ENCODE peak calls at places on chromosomes 2 and 18, in four cellular contexts. Q is iris pigment epithelial cell, S is cardiac muscle cell, I is cerebellar cortex. U is an unnamed sample.

GRCh38 chr2:226050822-226051221 is 651.3 kb downstream of the NYAP2 start:
- DNase-seq in Q (peak), S (no peak), I (no peak), U (no peak)

GRCh38 chr2:230323385-230324106 is 3.4 kb upstream of the SP140L start:
- DNase-seq in Q (no peak), S (no peak), I (no peak), U (no peak)

GRCh38 chr2:71887196-71887595 is 260.5 kb downstream of the CYP26B1 start:
- DNase-seq in Q (no peak), S (no peak), I (no peak), U (no peak)

GRCh38 chr2:239379641-239380170 is 21.1 kb downstream of the HDAC4 start:
- DNase-seq in Q (no peak), S (no peak), I (peak), U (peak)

GRCh38 chr2:28321426-28321825 is 71.2 kb upstream of the FOSL2 start:
- DNase-seq in Q (peak), S (no peak), I (no peak), U (no peak)

GRCh38 chr2:214293593-214293992 is 117.3 kb upstream of the VWC2L start:
- DNase-seq in Q (no peak), S (no peak), I (no peak), U (no peak)

GRCh38 chr2:64204716-64205115 is 60.5 kb upstream of the PELI1 start:
- DNase-seq in Q (no peak), S (no peak), I (no peak), U (no peak)

GRCh38 chr2:128524183-128524582 is 205.5 kb upstream of the HS6ST1 start:
- DNase-seq in Q (no peak), S (no peak), I (no peak), U (no peak)

GRCh38 chr2:3349211-3349693 is 28.4 kb downstream of the EIPR1 start:
- DNase-seq in Q (no peak), S (peak), I (peak), U (peak)

GRCh38 chr2:46784278-46784677 is 131.3 kb downstream of the MCFD2 start:
- DNase-seq in Q (no peak), S (no peak), I (peak), U (peak)

GRCh38 chr2:60948161-60948560 is 66.8 kb downstream of the REL start:
- DNase-seq in Q (no peak), S (no peak), I (no peak), U (no peak)

GRCh38 chr2:85413592-85414421 is 3.6 kb upstream of the CAPG start:
- DNase-seq in Q (peak), S (peak), I (no peak), U (no peak)

GRCh38 chr18:63528863-63529492 is 13.2 kb upstream of the SERPINB12 start:
- DNase-seq in Q (no peak), S (no peak), I (no peak), U (no peak)

GRCh38 chr2:126890136-126890961 is 8.3 kb upstream of the TEX51 start:
- DNase-seq in Q (no peak), S (no peak), I (peak), U (no peak)

GRCh38 chr2:12452211-12452610 is 264.5 kb upstream of the TRIB2 start:
- DNase-seq in Q (peak), S (peak), I (no peak), U (no peak)

GRCh38 chr2:128442891-128443302 is 124.2 kb upstream of the HS6ST1 start:
- DNase-seq in Q (peak), S (peak), I (no peak), U (no peak)

GRCh38 chr2:68320118-68320641 is 431 bp upstream of the CNRIP1 start:
- DNase-seq in Q (peak), S (no peak), I (peak), U (peak)

GRCh38 chr2:71614976-71615768 is 161.8 kb downstream of the DYSF start:
- DNase-seq in Q (peak), S (peak), I (peak), U (peak)

GRCh38 chr18:830315-830901 is 18.4 kb upstream of the YES1 start:
- DNase-seq in Q (peak), S (peak), I (no peak), U (no peak)

GRCh38 chr2:101361519-101361918 is 25.8 kb downstream of the CREG2 start:
- DNase-seq in Q (no peak), S (no peak), I (no peak), U (no peak)

GRCh38 chr2:101949304-101949703 is 42.5 kb upstream of the IL1R2 start:
- DNase-seq in Q (peak), S (no peak), I (no peak), U (no peak)

GRCh38 chr2:134445116-134445515 is 191.2 kb downstream of the MGAT5 start:
- DNase-seq in Q (no peak), S (no peak), I (no peak), U (no peak)

GRCh38 chr18:50518787-50519520 is 40.9 kb upstream of the MAPK4 start:
- DNase-seq in Q (peak), S (peak), I (no peak), U (no peak)

GRCh38 chr2:231548752-231549151 is 18.5 kb upstream of the NMUR1 start:
- DNase-seq in Q (no peak), S (no peak), I (no peak), U (no peak)

GRCh38 chr2:104938226-104938941 is 84.5 kb downstream of the POU3F3 start:
- DNase-seq in Q (no peak), S (no peak), I (no peak), U (no peak)

GRCh38 chr2:73963385-73964120 is 21.2 kb upstream of the TET3 start:
- DNase-seq in Q (no peak), S (peak), I (no peak), U (no peak)

GRCh38 chr18:72273025-72273424 is 271.1 kb downstream of the CBLN2 start:
- DNase-seq in Q (no peak), S (no peak), I (no peak), U (no peak)

U was measured in G401.